ENCODE peak calls at places on chromosomes 5 and 9, in ten cellular contexts. J is EL, P is BJ, L is kidney, Y is sciatic nerve, C is midbrain, G is adrenal gland, F is mesothelial cell of epicardium, N is right atrium auricular region, M is choroid plexus epithelial cell. O is an unnamed sample.

GRCh38 chr9:128416432-128417019 is 4.1 kb upstream of the CERCAM start:
- DNase-seq in Y (no peak), F (no peak), J (no peak), L (no peak), N (no peak), C (no peak), M (no peak), G (no peak), P (no peak), O (no peak)

GRCh38 chr5:61817472-61818326 is 485.6 kb downstream of the ZSWIM6 start:
- DNase-seq in L (no peak), G (peak), C (peak), Y (peak), N (no peak), M (peak), J (peak), P (no peak), F (no peak), O (peak)

GRCh38 chr5:178234753-178235599 is 2.4 kb upstream of the PHYKPL start:
- DNase-seq in C (peak), N (peak), M (peak), G (peak), Y (peak), F (peak), J (peak), L (peak), P (no peak), O (peak)

GRCh38 chr5:14810941-14811573 is 60.5 kb downstream of the ANKH start:
- DNase-seq in G (no peak), M (no peak), L (no peak), Y (no peak), N (no peak), P (no peak), J (no peak), C (peak), F (no peak), O (no peak)

GRCh38 chr9:4497855-4498254 is 7.6 kb downstream of the SLC1A1 start:
- DNase-seq in M (peak), P (no peak), J (peak), F (no peak), C (no peak), N (no peak), Y (no peak), G (no peak), L (no peak), O (no peak)

GRCh38 chr9:19748278-19749126 is 40.3 kb downstream of the SLC24A2 start:
- DNase-seq in L (no peak), P (no peak), M (peak), G (no peak), F (no peak), N (no peak), J (no peak), Y (no peak), C (no peak), O (no peak)

GRCh38 chr5:103271570-103272289 is 13.2 kb downstream of the MACIR start:
- DNase-seq in M (peak), P (no peak), C (no peak), L (no peak), Y (no peak), F (no peak), G (no peak), J (no peak), N (no peak), O (no peak)

GRCh38 chr5:124395287-124395686 is 351.2 kb downstream of the ZNF608 start:
- DNase-seq in Y (no peak), G (no peak), J (no peak), M (peak), C (peak), N (no peak), L (no peak), F (no peak), P (no peak), O (no peak)

O was measured in left cardiac atrium.